ENCODE peak calls at places on chromosome 21, in ten cellular contexts. F, Z, J, O, E, Q, A, N, D and P are unnamed samples.

GRCh38 chr21:18744840-18745239 is 341.3 kb upstream of the TMPRSS15 start:
- DNase-seq in F (no peak), Z (no peak), J (no peak), O (no peak), E (no peak), Q (no peak), A (no peak), N (no peak), D (no peak), P (no peak)

GRCh38 chr21:25960423-25960822 is 210.1 kb downstream of the APP start:
- DNase-seq in F (no peak), Z (no peak), J (no peak), O (no peak), E (no peak), Q (no peak), A (no peak), N (no peak), D (no peak), P (no peak)

GRCh38 chr21:39612233-39613028 is at the start of gene B3GALT5:
- DNase-seq in F (peak; percentile 33), Z (peak; percentile 16), J (no peak), O (no peak), E (no peak), Q (no peak), A (peak; percentile 32), N (peak; percentile 34), D (peak; percentile 30), P (no peak)

GRCh38 chr21:29267666-29268065 is 31.1 kb upstream of the BACH1 start:
- DNase-seq in F (no peak), Z (no peak), J (no peak), O (no peak), E (no peak), Q (no peak), A (no peak), N (no peak), D (no peak), P (no peak)

GRCh38 chr21:26840912-26841311 is 4.3 kb downstream of the ADAMTS1 start:
- DNase-seq in F (peak; percentile 50), Z (peak; percentile 86), J (peak; percentile 69), O (peak; percentile 89), E (no peak), Q (peak; percentile 64), A (peak; percentile 80), N (peak; percentile 37), D (peak; percentile 90), P (no peak)

GRCh38 chr21:40043423-40043822 is 176.2 kb downstream of the PCP4 start:
- DNase-seq in F (no peak), Z (no peak), J (no peak), O (no peak), E (no peak), Q (no peak), A (no peak), N (no peak), D (no peak), P (no peak)

GRCh38 chr21:25871566-25871965 is 136.8 kb downstream of the GABPA start:
- DNase-seq in F (no peak), Z (no peak), J (no peak), O (no peak), E (no peak), Q (no peak), A (no peak), N (no peak), D (no peak), P (no peak)

GRCh38 chr21:36205962-36206361 is 49.3 kb downstream of the DOP1B start:
- DNase-seq in F (no peak), Z (no peak), J (no peak), O (no peak), E (no peak), Q (no peak), A (no peak), N (no peak), D (no peak), P (no peak)

GRCh38 chr21:14484188-14485009 is 61.7 kb downstream of the SAMSN1 start:
- DNase-seq in F (no peak), Z (no peak), J (no peak), O (no peak), E (no peak), Q (no peak), A (no peak), N (no peak), D (no peak), P (no peak)

GRCh38 chr21:26098758-26099157 is 71.8 kb downstream of the APP start:
- DNase-seq in F (no peak), Z (no peak), J (no peak), O (no peak), E (no peak), Q (no peak), A (peak; percentile 22), N (peak; percentile 39), D (peak; percentile 35), P (no peak)

GRCh38 chr21:17780539-17780938 is 38.6 kb downstream of the C21orf91 start:
- DNase-seq in F (no peak), Z (no peak), J (no peak), O (no peak), E (peak; percentile 72), Q (no peak), A (no peak), N (no peak), D (no peak), P (no peak)

GRCh38 chr21:44984428-44984791 is 44.6 kb downstream of the SLX9 start:
- DNase-seq in F (no peak), Z (no peak), J (no peak), O (peak; percentile 20), E (no peak), Q (no peak), A (no peak), N (no peak), D (no peak), P (no peak)

GRCh38 chr21:38999148-38999547 is 184.1 kb downstream of the PSMG1 start:
- DNase-seq in F (no peak), Z (peak; percentile 48), J (no peak), O (no peak), E (no peak), Q (no peak), A (no peak), N (no peak), D (no peak), P (no peak)

GRCh38 chr21:29904359-29905282 is 35.2 kb downstream of the GRIK1 start:
- DNase-seq in F (no peak), Z (peak; percentile 84), J (no peak), O (no peak), E (no peak), Q (no peak), A (peak; percentile 50), N (peak; percentile 72), D (peak; percentile 1), P (no peak)

GRCh38 chr21:26389971-26390641 is 183.0 kb downstream of the CYYR1 start:
- DNase-seq in F (no peak), Z (peak; percentile 61), J (no peak), O (no peak), E (no peak), Q (peak; percentile 20), A (peak; percentile 56), N (peak; percentile 58), D (peak; percentile 80), P (no peak)

GRCh38 chr21:39125752-39126485 is 57.3 kb downstream of the PSMG1 start:
- DNase-seq in F (peak; percentile 48), Z (peak; percentile 82), J (no peak), O (peak; percentile 60), E (no peak), Q (peak; percentile 49), A (peak; percentile 72), N (peak; percentile 88), D (peak; percentile 69), P (peak; percentile 42)

GRCh38 chr21:37548521-37548981 is 182.0 kb downstream of the DYRK1A start:
- DNase-seq in F (no peak), Z (no peak), J (no peak), O (no peak), E (no peak), Q (no peak), A (no peak), N (no peak), D (no peak), P (no peak)

GRCh38 chr21:28385845-28386244 is 606.8 kb downstream of the LTN1 start:
- DNase-seq in F (no peak), Z (no peak), J (no peak), O (no peak), E (no peak), Q (no peak), A (no peak), N (no peak), D (no peak), P (no peak)

GRCh38 chr21:37835512-37835911 is 80.7 kb downstream of the KCNJ6 start:
- DNase-seq in F (no peak), Z (no peak), J (no peak), O (no peak), E (no peak), Q (no peak), A (no peak), N (no peak), D (no peak), P (no peak)

GRCh38 chr21:16535100-16535418 is 805.3 kb downstream of the USP25 start:
- DNase-seq in F (peak; percentile 88), Z (peak; percentile 96), J (peak; percentile 87), O (peak; percentile 86), E (no peak), Q (peak; percentile 92), A (peak; percentile 88), N (peak; percentile 86), D (peak; percentile 83), P (peak; percentile 95)
- H3K4me3 ChIP-seq in F (peak overlapping the region; percentile 51), Z (peak overlapping the region; percentile 57), J (peak overlapping the region; percentile 21), O (peak overlapping the region; percentile 51), E (no peak overlapping the region), Q (peak overlapping the region; percentile 67), A (peak overlapping the region; percentile 37), N (peak overlapping the region; percentile 6), D (peak overlapping the region; percentile 57), P (peak overlapping the region; percentile 51)

GRCh38 chr21:35011681-35012080 is 37.4 kb downstream of the RUNX1 start:
- DNase-seq in F (no peak), Z (no peak), J (no peak), O (no peak), E (no peak), Q (no peak), A (peak; percentile 69), N (peak; percentile 48), D (no peak), P (no peak)
- H3K4me3 ChIP-seq in F (no peak overlapping the region), Z (no peak overlapping the region), J (no peak overlapping the region), O (no peak overlapping the region), E (no peak overlapping the region), Q (no peak overlapping the region), A (no peak overlapping the region), N (no peak overlapping the region), D (no peak overlapping the region), P (no peak overlapping the region)

GRCh38 chr21:33023574-33024277 is 2.0 kb upstream of the OLIG2 start:
- DNase-seq in F (no peak), Z (no peak), J (no peak), O (no peak), E (no peak), Q (peak; percentile 59), A (no peak), N (no peak), D (no peak), P (no peak)
- H3K4me3 ChIP-seq in F (no peak overlapping the region), Z (no peak overlapping the region), J (no peak overlapping the region), O (no peak overlapping the region), E (no peak overlapping the region), Q (peak overlapping the region; percentile 38), A (no peak overlapping the region), N (no peak overlapping the region), D (no peak overlapping the region), P (no peak overlapping the region)

DNA sequence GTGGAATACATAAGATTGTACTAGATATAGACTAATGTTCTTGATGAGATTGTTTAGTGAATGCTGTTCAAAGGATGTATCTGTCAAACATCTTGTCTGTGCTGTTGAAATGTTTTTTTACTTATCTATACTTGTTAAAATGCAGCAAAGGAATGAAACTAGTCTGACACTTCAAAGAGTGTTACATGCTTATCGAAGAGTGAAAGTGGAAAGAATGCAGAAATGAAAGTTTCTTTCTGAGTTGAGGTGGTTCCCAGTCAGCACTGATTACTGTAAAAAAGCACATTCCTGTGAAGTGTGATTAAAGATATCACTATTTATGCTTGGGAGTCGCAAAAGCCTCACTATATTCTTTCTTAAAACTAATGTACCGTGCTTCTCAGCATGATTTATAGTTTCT is 1225.2 kb downstream of the NCAM2 start:
- DNase-seq in F (no peak), Z (no peak), J (no peak), O (no peak), E (no peak), Q (no peak), A (no peak), N (peak; percentile 2), D (no peak), P (no peak)
- H3K4me3 ChIP-seq in F (no peak overlapping the region), Z (no peak overlapping the region), J (no peak overlapping the region), O (no peak overlapping the region), E (no peak overlapping the region), Q (no peak overlapping the region), A (no peak overlapping the region), N (no peak overlapping the region), D (no peak overlapping the region), P (no peak overlapping the region)